ENCODE peak calls at places on chromosomes 4 and X, in four cellular contexts. H is B cell, D is heart left ventricle, Z is tibial nerve. S is an unnamed sample.

GRCh38 chr4:150579591-150580234 is 2.2 kb upstream of the MAB21L2 start:
- DNase-seq in H (no peak), D (peak; percentile 29), Z (no peak), S (no peak)

GRCh38 chr4:87038837-87039715 is 104.3 kb downstream of the AFF1 start:
- DNase-seq in H (peak; percentile 42), Z (no peak), D (peak; percentile 81), S (peak; percentile 52)

GRCh38 chr4:61427818-61428495 is 227.8 kb downstream of the ADGRL3 start:
- DNase-seq in Z (no peak), H (no peak), D (no peak), S (no peak)

GRCh38 chr4:85860066-85860465 is 385.1 kb downstream of the ARHGAP24 start:
- DNase-seq in Z (no peak), H (no peak), D (no peak), S (no peak)

GRCh38 chrX:119155416-119156035 is 27.9 kb upstream of the KIAA1210 start:
- DNase-seq in D (no peak), H (no peak), Z (no peak), S (no peak)

GRCh38 chr4:14233126-14233525 is 605.6 kb upstream of the BOD1L1 start:
- DNase-seq in Z (no peak), H (no peak), D (no peak), S (no peak)

GRCh38 chr4:139129206-139129605 is 47.8 kb downstream of the ELF2 start:
- DNase-seq in Z (no peak), D (no peak), H (no peak), S (no peak)

GRCh38 chr4:89539374-89539773 is 231.8 kb upstream of the GPRIN3 start:
- DNase-seq in H (no peak), D (no peak), Z (no peak), S (no peak)

GRCh38 chr4:143185253-143186107 is 763 bp downstream of the USP38 start:
- DNase-seq in D (peak; percentile 28), H (no peak), Z (no peak), S (peak; percentile 56)

GRCh38 chr4:63563288-63564014 is 845.8 kb downstream of the TECRL start:
- DNase-seq in D (no peak), H (no peak), Z (no peak), S (no peak)

GRCh38 chr4:185839204-185839712 is 27.3 kb upstream of the SORBS2 start:
- DNase-seq in D (peak; percentile 72), Z (no peak), H (no peak), S (no peak)

GRCh38 chr4:48943387-48943786 is 36.8 kb upstream of the OCIAD2 start:
- DNase-seq in H (no peak), Z (no peak), D (no peak), S (no peak)

GRCh38 chrX:115535421-115535820 is 25.6 kb upstream of the PLS3 start:
- DNase-seq in H (no peak), D (no peak), Z (no peak), S (no peak)

GRCh38 chr4:38931125-38931524 is 63.5 kb downstream of the FAM114A1 start:
- DNase-seq in Z (no peak), D (no peak), H (no peak), S (no peak)

GRCh38 chr4:138851626-138852443 is 163.7 kb upstream of the NOCT start:
- DNase-seq in H (no peak), D (no peak), Z (no peak), S (no peak)

GRCh38 chr4:77538574-77539157 is 67.0 kb upstream of the CXCL13 start:
- DNase-seq in Z (no peak), D (no peak), H (no peak), S (no peak)

GRCh38 chr4:54898163-54898562 is 227.2 kb downstream of the KDR start:
- DNase-seq in H (no peak), D (no peak), Z (no peak), S (no peak)

GRCh38 chr4:152618971-152619370 is 60.8 kb downstream of the TMEM154 start:
- DNase-seq in Z (no peak), H (no peak), D (no peak), S (no peak)

GRCh38 chr4:182555997-182556418 is 312.8 kb downstream of the TENM3 start:
- DNase-seq in Z (no peak), D (no peak), H (no peak), S (no peak)

GRCh38 chrX:132505116-132505515 is 16.3 kb upstream of the MBNL3 start:
- DNase-seq in H (no peak), D (no peak), Z (no peak), S (no peak)

GRCh38 chr4:126888968-126889367 is 743.8 kb upstream of the INTU start:
- DNase-seq in H (no peak), D (no peak), Z (no peak), S (no peak)

GRCh38 chrX:10310502-10310901 is 153.7 kb downstream of the CLCN4 start:
- DNase-seq in H (no peak), D (no peak), Z (no peak), S (no peak)

DNA sequence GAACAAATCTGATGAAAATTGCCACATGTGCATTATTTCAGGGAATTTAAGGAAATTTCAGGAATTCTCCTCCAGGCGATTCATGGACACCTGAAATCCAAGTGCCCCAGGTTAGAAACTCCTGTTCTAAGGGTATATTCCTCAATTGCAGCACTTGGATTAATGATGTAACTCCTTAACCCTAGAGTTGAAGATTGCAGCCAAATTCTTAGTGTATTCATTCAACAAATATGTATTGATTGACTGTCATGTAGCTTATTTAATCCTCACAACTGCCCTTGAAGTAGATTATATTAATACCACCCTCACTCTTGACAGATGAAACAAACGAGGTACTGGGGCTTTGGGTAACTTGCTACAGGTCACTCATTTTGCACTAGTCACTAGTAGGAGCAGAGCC is 11.3 kb downstream of the CETN2 start:
- DNase-seq in H (no peak), D (no peak), Z (no peak), S (no peak)
- TF ChIP-seq CTCF in H (no peak), D (no peak), Z (no peak), S (no peak)

DNA sequence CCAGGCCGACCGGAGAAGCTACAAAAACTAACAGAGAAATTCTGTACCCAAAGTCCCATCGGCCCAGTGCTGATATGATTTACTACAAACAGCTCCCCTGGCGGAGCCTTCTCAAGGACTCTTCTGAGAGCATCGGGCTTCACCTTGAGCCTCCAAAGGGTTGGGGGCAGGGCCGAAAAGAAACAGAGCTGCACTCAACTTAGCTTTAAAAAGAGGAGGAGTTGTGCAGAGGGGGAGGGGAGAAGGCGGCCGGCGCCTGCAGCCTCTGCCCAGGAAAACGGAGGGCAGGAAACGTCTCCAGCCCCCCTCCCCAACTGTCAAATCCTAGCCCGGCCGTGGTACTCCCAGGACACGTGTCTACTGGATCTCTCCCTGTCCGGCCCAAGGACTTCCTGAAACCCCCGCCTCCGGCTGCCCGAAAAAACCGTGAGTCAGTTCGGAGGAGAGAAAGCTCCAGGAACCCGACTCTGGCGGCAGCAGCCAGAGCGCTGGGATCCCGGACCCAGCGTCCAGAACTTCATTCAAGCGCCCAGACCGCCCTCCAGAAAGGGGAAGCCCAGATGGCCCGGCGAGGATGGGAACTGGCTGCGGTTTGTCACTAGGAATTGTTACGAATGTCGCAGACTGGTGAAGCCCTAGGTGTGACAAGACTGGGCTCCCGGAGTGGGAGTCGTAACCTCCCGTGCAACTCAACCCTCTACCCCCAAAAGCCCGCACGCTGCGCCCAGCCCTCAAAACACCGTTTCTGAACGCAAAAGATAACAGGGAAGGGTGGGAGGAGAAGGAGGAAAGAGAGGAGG is 1.0 kb downstream of the ADAMTS3 start:
- DNase-seq in Z (peak; percentile 21), H (no peak), D (peak; percentile 72), S (peak; percentile 78)
- TF ChIP-seq CTCF in Z (no peak), H (no peak), D (no peak), S (peak; percentile 28)

GRCh38 chrX:57282568-57282967 is 3.9 kb upstream of the FAAH2 start:
- DNase-seq in H (no peak), Z (no peak), D (no peak), S (no peak)

GRCh38 chrX:57285001-57285400 is 1.5 kb upstream of the FAAH2 start:
- DNase-seq in Z (no peak), H (no peak), D (no peak), S (no peak)

GRCh38 chrX:57289089-57289488 is 2.6 kb downstream of the FAAH2 start:
- DNase-seq in H (no peak), Z (no peak), D (no peak), S (no peak)

GRCh38 chrX:57286507-57287251 is at the start of gene FAAH2:
- DNase-seq in D (no peak), Z (no peak), H (peak; percentile 50), S (peak; percentile 78)
- TF ChIP-seq CTCF in D (no peak), Z (no peak), H (no peak), S (no peak)

GRCh38 chr4:5757091-5757490 is 46.1 kb downstream of the EVC start:
- DNase-seq in Z (no peak), H (no peak), D (no peak), S (no peak)
- TF ChIP-seq CTCF in Z (no peak), H (no peak), D (no peak), S (no peak)

GRCh38 chr4:122798101-122798500 is 28.5 kb upstream of the FGF2 start:
- DNase-seq in D (peak; percentile 56), Z (no peak), H (no peak), S (no peak)
- TF ChIP-seq CTCF in D (no peak), Z (no peak), H (no peak), S (no peak)

GRCh38 chrX:18406531-18407266 is 18.7 kb upstream of the CDKL5 start:
- DNase-seq in D (no peak), H (no peak), Z (no peak), S (no peak)

GRCh38 chrX:18415386-18415785 is 10.0 kb upstream of the CDKL5 start:
- DNase-seq in Z (no peak), D (no peak), H (no peak), S (no peak)

DNA sequence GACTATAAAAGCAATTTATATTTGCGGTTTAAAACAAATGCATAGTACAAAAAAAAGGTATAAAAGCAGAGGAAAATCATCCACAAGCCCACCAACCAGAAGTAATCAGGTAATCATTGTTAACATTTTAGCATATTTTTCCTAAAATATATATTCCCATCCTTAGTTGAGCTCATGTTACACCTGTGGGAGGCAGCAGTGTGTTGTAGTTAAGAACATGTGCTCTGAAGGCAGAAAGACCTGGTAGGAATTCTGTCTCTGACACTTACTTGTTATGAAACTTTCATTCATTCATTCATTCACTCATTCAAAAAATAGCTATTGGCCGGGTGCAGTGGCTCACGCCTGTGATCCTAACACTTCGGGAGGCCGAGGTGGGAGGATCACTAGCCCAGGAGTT is 15.4 kb upstream of the CDKL5 start:
- DNase-seq in D (no peak), Z (no peak), H (no peak), S (no peak)
- TF ChIP-seq CTCF in D (peak; percentile 8), Z (no peak), H (no peak), S (peak; percentile 22)

DNA sequence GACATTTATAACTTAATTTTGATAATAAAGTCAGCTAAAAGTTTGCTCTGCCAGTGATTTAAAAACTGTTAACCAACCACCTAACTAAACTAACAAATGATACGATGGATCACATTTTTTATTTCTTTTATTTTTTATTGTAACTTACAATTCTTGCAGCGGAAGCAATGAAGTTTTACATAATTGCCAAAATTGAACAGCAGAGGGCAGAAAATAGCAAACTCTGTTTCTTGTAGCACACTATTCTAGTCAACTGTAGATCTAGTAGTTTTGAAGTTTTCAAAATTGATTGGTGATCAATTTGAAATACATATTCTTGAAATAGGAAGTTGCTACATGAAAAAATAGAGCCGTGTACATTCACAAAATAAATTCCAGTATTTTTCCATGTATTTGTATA is 2.8 kb upstream of the GRIA2 start:
- DNase-seq in D (no peak), Z (no peak), H (no peak), S (no peak)
- TF ChIP-seq CTCF in D (no peak), Z (peak; percentile 31), H (no peak), S (peak; percentile 40)